ENCODE peak calls at places on chromosomes 6 and 20, in four cellular contexts. M is kidney glomerular epithelial cell; G is left ventricle myocardium superior; L is activated T-cell treated with anti-CD3 and anti-CD28 coated beads, Interleukin-2, amount 50 U/mL, for 72 hours. S is an unnamed sample.

GRCh38 chr20:49279677-49280462 is 2.0 kb upstream of the ZNFX1 start:
- DNase-seq in M (no peak), G (no peak), L (no peak), S (no peak)

GRCh38 chr20:23013429-23013828 is 21.7 kb upstream of the SSTR4 start:
- DNase-seq in M (no peak), G (no peak), L (no peak), S (no peak)

GRCh38 chr6:131061041-131061770 is 1.8 kb downstream of the EPB41L2 start:
- DNase-seq in M (peak; percentile 73), G (no peak), L (no peak), S (no peak)

GRCh38 chr6:96110878-96111277 is 95.1 kb downstream of the FUT9 start:
- DNase-seq in M (no peak), G (no peak), L (no peak), S (no peak)

GRCh38 chr20:973785-974194 is 28.3 kb downstream of the RSPO4 start:
- DNase-seq in M (peak; percentile 19), G (no peak), L (peak; percentile 55), S (peak; percentile 58)

GRCh38 chr20:58447733-58448391 is 58.8 kb downstream of the VAPB start:
- DNase-seq in M (peak; percentile 47), G (no peak), L (peak; percentile 63), S (peak; percentile 39)

GRCh38 chr6:99334526-99335127 is 14.8 kb downstream of the FAXC start:
- DNase-seq in M (peak; percentile 58), G (no peak), L (peak; percentile 30), S (no peak)

GRCh38 chr6:84816196-84816745 is 51.9 kb upstream of the TBX18 start:
- DNase-seq in M (no peak), G (no peak), L (no peak), S (no peak)

GRCh38 chr6:89644864-89645263 is 6.3 kb upstream of the LYRM2 start:
- DNase-seq in M (no peak), G (no peak), L (no peak), S (no peak)

GRCh38 chr6:26555505-26556262 is 17.5 kb downstream of the HMGN4 start:
- DNase-seq in M (no peak), G (no peak), L (no peak), S (no peak)

S was measured in stimulated activated CD4-positive, alpha-beta T cell treated with anti-CD3 and anti-CD28 coated beads, Interleukin-1b, Interleukin-23, amount 100 ng/mL, for 48 hours.